ENCODE peak calls at places on chromosomes 16 and 17, in ten cellular contexts. One of them, this sample, is unnamed. For H3K9me3, the result is how much of the 10 kb centered on the place peaks cover.

GRCh38 chr17:21213491-21214014 is 408 bp downstream of the TMEM11 start:
- DNase-seq in body of pancreas: peak
- DNase-seq in naive thymus-derived CD4-positive, alpha-beta T cell: no peak
- DNase-seq in A549: no peak
- DNase-seq in sigmoid colon: peak
- DNase-seq in CD4-positive, alpha-beta memory T cell: no peak
- DNase-seq in IMR-90: no peak
- DNase-seq in tibial artery: no peak
- DNase-seq in CD8-positive, alpha-beta T cell: peak
- DNase-seq in aorta: peak
- DNase-seq in this sample: no peak

GRCh38 chr17:65742433-65743312 is 181.2 kb upstream of the AXIN2 start:
- DNase-seq in CD8-positive, alpha-beta T cell: no peak
- DNase-seq in CD4-positive, alpha-beta memory T cell: no peak
- DNase-seq in aorta: no peak
- DNase-seq in body of pancreas: no peak
- DNase-seq in IMR-90: peak
- DNase-seq in sigmoid colon: no peak
- DNase-seq in A549: peak
- DNase-seq in tibial artery: no peak
- DNase-seq in naive thymus-derived CD4-positive, alpha-beta T cell: peak
- DNase-seq in this sample: no peak

GRCh38 chr16:24967074-24967473 is 48.1 kb downstream of the ARHGAP17 start:
- DNase-seq in aorta: no peak
- DNase-seq in CD4-positive, alpha-beta memory T cell: no peak
- DNase-seq in naive thymus-derived CD4-positive, alpha-beta T cell: no peak
- DNase-seq in IMR-90: no peak
- DNase-seq in tibial artery: no peak
- DNase-seq in A549: no peak
- DNase-seq in sigmoid colon: no peak
- DNase-seq in body of pancreas: no peak
- DNase-seq in CD8-positive, alpha-beta T cell: no peak
- DNase-seq in this sample: no peak

GRCh38 chr16:24255446-24256352 is at the start of gene CACNG3:
- DNase-seq in naive thymus-derived CD4-positive, alpha-beta T cell: peak
- DNase-seq in aorta: peak
- DNase-seq in A549: peak
- DNase-seq in CD4-positive, alpha-beta memory T cell: peak
- DNase-seq in CD8-positive, alpha-beta T cell: peak
- DNase-seq in IMR-90: peak
- DNase-seq in sigmoid colon: no peak
- DNase-seq in body of pancreas: peak
- DNase-seq in tibial artery: no peak
- DNase-seq in this sample: peak

GRCh38 chr16:15650019-15650697 is at the start of gene NDE1:
- DNase-seq in CD8-positive, alpha-beta T cell: peak
- DNase-seq in aorta: peak
- DNase-seq in A549: peak
- DNase-seq in sigmoid colon: peak
- DNase-seq in body of pancreas: peak
- DNase-seq in CD4-positive, alpha-beta memory T cell: peak
- DNase-seq in naive thymus-derived CD4-positive, alpha-beta T cell: peak
- DNase-seq in IMR-90: peak
- DNase-seq in tibial artery: peak
- DNase-seq in this sample: peak

GRCh38 chr17:3893003-3893719 is at the start of gene CAMKK1:
- DNase-seq in tibial artery: peak
- DNase-seq in CD8-positive, alpha-beta T cell: peak
- DNase-seq in naive thymus-derived CD4-positive, alpha-beta T cell: peak
- DNase-seq in IMR-90: peak
- DNase-seq in aorta: peak
- DNase-seq in sigmoid colon: peak
- DNase-seq in CD4-positive, alpha-beta memory T cell: peak
- DNase-seq in A549: peak
- DNase-seq in body of pancreas: peak
- DNase-seq in this sample: peak

GRCh38 chr17:40168262-40168832 is 8.9 kb upstream of the RAPGEFL1 start:
- DNase-seq in A549: peak
- DNase-seq in body of pancreas: peak
- DNase-seq in CD8-positive, alpha-beta T cell: peak
- DNase-seq in naive thymus-derived CD4-positive, alpha-beta T cell: peak
- DNase-seq in IMR-90: peak
- DNase-seq in aorta: no peak
- DNase-seq in tibial artery: no peak
- DNase-seq in sigmoid colon: peak
- DNase-seq in CD4-positive, alpha-beta memory T cell: no peak
- DNase-seq in this sample: no peak

GRCh38 chr16:8380311-8380710 is 210.0 kb downstream of the TMEM114 start:
- DNase-seq in CD4-positive, alpha-beta memory T cell: no peak
- DNase-seq in A549: no peak
- DNase-seq in body of pancreas: no peak
- DNase-seq in IMR-90: no peak
- DNase-seq in CD8-positive, alpha-beta T cell: no peak
- DNase-seq in tibial artery: no peak
- DNase-seq in naive thymus-derived CD4-positive, alpha-beta T cell: no peak
- DNase-seq in sigmoid colon: no peak
- DNase-seq in aorta: no peak
- DNase-seq in this sample: no peak

GRCh38 chr16:50297301-50298074 is 31.1 kb downstream of the ADCY7 start:
- DNase-seq in body of pancreas: peak
- DNase-seq in sigmoid colon: peak
- DNase-seq in naive thymus-derived CD4-positive, alpha-beta T cell: no peak
- DNase-seq in CD8-positive, alpha-beta T cell: no peak
- DNase-seq in aorta: peak
- DNase-seq in IMR-90: no peak
- DNase-seq in tibial artery: peak
- DNase-seq in CD4-positive, alpha-beta memory T cell: no peak
- DNase-seq in A549: no peak
- DNase-seq in this sample: no peak

GRCh38 chr17:74998783-74999182 is 11.4 kb downstream of the CDR2L start:
- DNase-seq in sigmoid colon: no peak
- DNase-seq in CD4-positive, alpha-beta memory T cell: no peak
- DNase-seq in IMR-90: no peak
- DNase-seq in naive thymus-derived CD4-positive, alpha-beta T cell: no peak
- DNase-seq in A549: no peak
- DNase-seq in CD8-positive, alpha-beta T cell: no peak
- DNase-seq in body of pancreas: no peak
- DNase-seq in aorta: no peak
- DNase-seq in tibial artery: no peak
- DNase-seq in this sample: no peak

GRCh38 chr17:75601057-75601987 is 13.7 kb downstream of the MYO15B start:
- DNase-seq in A549: peak
- DNase-seq in CD4-positive, alpha-beta memory T cell: peak
- DNase-seq in tibial artery: peak
- DNase-seq in aorta: no peak
- DNase-seq in sigmoid colon: peak
- DNase-seq in body of pancreas: peak
- DNase-seq in naive thymus-derived CD4-positive, alpha-beta T cell: peak
- DNase-seq in IMR-90: peak
- DNase-seq in CD8-positive, alpha-beta T cell: peak
- DNase-seq in this sample: no peak

GRCh38 chr16:81526935-81527334 is 82.3 kb downstream of the CMIP start:
- DNase-seq in tibial artery: no peak
- DNase-seq in naive thymus-derived CD4-positive, alpha-beta T cell: no peak
- DNase-seq in IMR-90: peak
- DNase-seq in A549: peak
- DNase-seq in body of pancreas: no peak
- DNase-seq in sigmoid colon: no peak
- DNase-seq in CD4-positive, alpha-beta memory T cell: peak
- DNase-seq in aorta: peak
- DNase-seq in CD8-positive, alpha-beta T cell: peak
- DNase-seq in this sample: no peak

GRCh38 chr16:59686405-59686804 is 952.3 kb upstream of the GOT2 start:
- DNase-seq in sigmoid colon: no peak
- DNase-seq in body of pancreas: no peak
- DNase-seq in aorta: no peak
- DNase-seq in naive thymus-derived CD4-positive, alpha-beta T cell: no peak
- DNase-seq in CD4-positive, alpha-beta memory T cell: no peak
- DNase-seq in CD8-positive, alpha-beta T cell: no peak
- DNase-seq in A549: no peak
- DNase-seq in tibial artery: no peak
- DNase-seq in IMR-90: no peak
- DNase-seq in this sample: no peak

GRCh38 chr17:4986403-4986802 is 1.1 kb downstream of the CAMTA2 start:
- DNase-seq in body of pancreas: no peak
- DNase-seq in sigmoid colon: peak
- DNase-seq in CD4-positive, alpha-beta memory T cell: no peak
- DNase-seq in tibial artery: no peak
- DNase-seq in naive thymus-derived CD4-positive, alpha-beta T cell: no peak
- DNase-seq in A549: no peak
- DNase-seq in aorta: no peak
- DNase-seq in CD8-positive, alpha-beta T cell: no peak
- DNase-seq in IMR-90: no peak
- DNase-seq in this sample: no peak

GRCh38 chr17:4987767-4988083 is 250 bp upstream of the CAMTA2 start:
- DNase-seq in A549: no peak
- DNase-seq in body of pancreas: no peak
- DNase-seq in sigmoid colon: no peak
- DNase-seq in tibial artery: no peak
- DNase-seq in CD8-positive, alpha-beta T cell: no peak
- DNase-seq in aorta: no peak
- DNase-seq in naive thymus-derived CD4-positive, alpha-beta T cell: no peak
- DNase-seq in IMR-90: no peak
- DNase-seq in CD4-positive, alpha-beta memory T cell: peak
- DNase-seq in this sample: no peak

GRCh38 chr17:4994081-4994595 is 3.2 kb downstream of the INCA1 start:
- DNase-seq in sigmoid colon: no peak
- DNase-seq in tibial artery: no peak
- DNase-seq in CD8-positive, alpha-beta T cell: no peak
- DNase-seq in naive thymus-derived CD4-positive, alpha-beta T cell: no peak
- DNase-seq in aorta: no peak
- DNase-seq in IMR-90: no peak
- DNase-seq in body of pancreas: no peak
- DNase-seq in A549: no peak
- DNase-seq in CD4-positive, alpha-beta memory T cell: no peak
- DNase-seq in this sample: no peak

GRCh38 chr17:4986951-4987766 is at the start of gene CAMTA2:
- DNase-seq in A549: peak
- DNase-seq in sigmoid colon: peak
- DNase-seq in CD8-positive, alpha-beta T cell: peak
- DNase-seq in tibial artery: peak
- DNase-seq in body of pancreas: peak
- DNase-seq in IMR-90: peak
- DNase-seq in naive thymus-derived CD4-positive, alpha-beta T cell: peak
- DNase-seq in CD4-positive, alpha-beta memory T cell: peak
- DNase-seq in aorta: peak
- DNase-seq in this sample: no peak

GRCh38 chr17:4988168-4988567 is 693 bp upstream of the CAMTA2 start:
- DNase-seq in naive thymus-derived CD4-positive, alpha-beta T cell: no peak
- DNase-seq in aorta: peak
- DNase-seq in IMR-90: no peak
- DNase-seq in CD8-positive, alpha-beta T cell: no peak
- DNase-seq in A549: no peak
- DNase-seq in tibial artery: peak
- DNase-seq in body of pancreas: no peak
- DNase-seq in CD4-positive, alpha-beta memory T cell: no peak
- DNase-seq in sigmoid colon: no peak
- DNase-seq in this sample: no peak
- H3K27ac ChIP-seq in naive thymus-derived CD4-positive, alpha-beta T cell: peak
- H3K27ac ChIP-seq in aorta: peak
- H3K27ac ChIP-seq in IMR-90: peak
- H3K27ac ChIP-seq in CD8-positive, alpha-beta T cell: peak
- H3K27ac ChIP-seq in A549: peak
- H3K27ac ChIP-seq in tibial artery: peak
- H3K27ac ChIP-seq in body of pancreas: peak
- H3K27ac ChIP-seq in CD4-positive, alpha-beta memory T cell: peak
- H3K27ac ChIP-seq in sigmoid colon: peak
- H3K27ac ChIP-seq in this sample: no peak

GRCh38 chr17:11245792-11246191 is 4.8 kb downstream of the SHISA6 start:
- DNase-seq in IMR-90: no peak
- DNase-seq in CD8-positive, alpha-beta T cell: no peak
- DNase-seq in aorta: no peak
- DNase-seq in A549: no peak
- DNase-seq in tibial artery: no peak
- DNase-seq in body of pancreas: no peak
- DNase-seq in sigmoid colon: no peak
- DNase-seq in CD4-positive, alpha-beta memory T cell: no peak
- DNase-seq in naive thymus-derived CD4-positive, alpha-beta T cell: no peak
- DNase-seq in this sample: no peak
- H3K9me3 ChIP-seq in IMR-90: under half
- H3K9me3 ChIP-seq in CD8-positive, alpha-beta T cell: under half
- H3K9me3 ChIP-seq in aorta: under half
- H3K9me3 ChIP-seq in A549: under half
- H3K9me3 ChIP-seq in tibial artery: under half
- H3K9me3 ChIP-seq in body of pancreas: under half
- H3K9me3 ChIP-seq in sigmoid colon: under half
- H3K9me3 ChIP-seq in CD4-positive, alpha-beta memory T cell: under half
- H3K9me3 ChIP-seq in naive thymus-derived CD4-positive, alpha-beta T cell: under half
- H3K9me3 ChIP-seq in this sample: under half

GRCh38 chr17:80612997-80613731 is 68.5 kb downstream of the RPTOR start:
- DNase-seq in IMR-90: no peak
- DNase-seq in body of pancreas: no peak
- DNase-seq in naive thymus-derived CD4-positive, alpha-beta T cell: no peak
- DNase-seq in CD8-positive, alpha-beta T cell: no peak
- DNase-seq in sigmoid colon: no peak
- DNase-seq in A549: no peak
- DNase-seq in CD4-positive, alpha-beta memory T cell: no peak
- DNase-seq in tibial artery: no peak
- DNase-seq in aorta: no peak
- DNase-seq in this sample: no peak

GRCh38 chr17:80613732-80614071 is 69.1 kb downstream of the RPTOR start:
- DNase-seq in CD4-positive, alpha-beta memory T cell: no peak
- DNase-seq in A549: no peak
- DNase-seq in body of pancreas: no peak
- DNase-seq in IMR-90: no peak
- DNase-seq in sigmoid colon: no peak
- DNase-seq in tibial artery: no peak
- DNase-seq in aorta: no peak
- DNase-seq in CD8-positive, alpha-beta T cell: no peak
- DNase-seq in naive thymus-derived CD4-positive, alpha-beta T cell: no peak
- DNase-seq in this sample: no peak

GRCh38 chr17:80609757-80610156 is 65.1 kb downstream of the RPTOR start:
- DNase-seq in tibial artery: no peak
- DNase-seq in CD4-positive, alpha-beta memory T cell: no peak
- DNase-seq in naive thymus-derived CD4-positive, alpha-beta T cell: no peak
- DNase-seq in sigmoid colon: no peak
- DNase-seq in body of pancreas: no peak
- DNase-seq in IMR-90: no peak
- DNase-seq in aorta: no peak
- DNase-seq in A549: no peak
- DNase-seq in CD8-positive, alpha-beta T cell: no peak
- DNase-seq in this sample: no peak

GRCh38 chr17:80614320-80614719 is 69.7 kb downstream of the RPTOR start:
- DNase-seq in aorta: no peak
- DNase-seq in IMR-90: no peak
- DNase-seq in body of pancreas: no peak
- DNase-seq in A549: no peak
- DNase-seq in naive thymus-derived CD4-positive, alpha-beta T cell: peak
- DNase-seq in CD8-positive, alpha-beta T cell: no peak
- DNase-seq in CD4-positive, alpha-beta memory T cell: no peak
- DNase-seq in sigmoid colon: no peak
- DNase-seq in tibial artery: no peak
- DNase-seq in this sample: no peak

GRCh38 chr17:80611831-80612230 is 67.2 kb downstream of the RPTOR start:
- DNase-seq in sigmoid colon: no peak
- DNase-seq in aorta: no peak
- DNase-seq in naive thymus-derived CD4-positive, alpha-beta T cell: no peak
- DNase-seq in IMR-90: no peak
- DNase-seq in A549: no peak
- DNase-seq in body of pancreas: no peak
- DNase-seq in CD4-positive, alpha-beta memory T cell: no peak
- DNase-seq in tibial artery: no peak
- DNase-seq in CD8-positive, alpha-beta T cell: no peak
- DNase-seq in this sample: no peak
- H3K27ac ChIP-seq in sigmoid colon: no peak
- H3K27ac ChIP-seq in aorta: no peak
- H3K27ac ChIP-seq in naive thymus-derived CD4-positive, alpha-beta T cell: peak
- H3K27ac ChIP-seq in IMR-90: no peak
- H3K27ac ChIP-seq in A549: no peak
- H3K27ac ChIP-seq in body of pancreas: no peak
- H3K27ac ChIP-seq in CD4-positive, alpha-beta memory T cell: no peak
- H3K27ac ChIP-seq in tibial artery: no peak
- H3K27ac ChIP-seq in CD8-positive, alpha-beta T cell: no peak
- H3K27ac ChIP-seq in this sample: no peak

GRCh38 chr16:35411156-35411555 is 1951.7 kb downstream of the TP53TG3F start:
- DNase-seq in CD4-positive, alpha-beta memory T cell: no peak
- DNase-seq in IMR-90: no peak
- DNase-seq in A549: no peak
- DNase-seq in tibial artery: no peak
- DNase-seq in naive thymus-derived CD4-positive, alpha-beta T cell: no peak
- DNase-seq in aorta: no peak
- DNase-seq in CD8-positive, alpha-beta T cell: no peak
- DNase-seq in body of pancreas: no peak
- DNase-seq in sigmoid colon: no peak
- DNase-seq in this sample: no peak
- H3K9me3 ChIP-seq in CD4-positive, alpha-beta memory T cell: under half
- H3K9me3 ChIP-seq in IMR-90: under half
- H3K9me3 ChIP-seq in A549: under half
- H3K9me3 ChIP-seq in tibial artery: under half
- H3K9me3 ChIP-seq in naive thymus-derived CD4-positive, alpha-beta T cell: under half
- H3K9me3 ChIP-seq in aorta: under half
- H3K9me3 ChIP-seq in CD8-positive, alpha-beta T cell: under half
- H3K9me3 ChIP-seq in body of pancreas: under half
- H3K9me3 ChIP-seq in sigmoid colon: under half
- H3K9me3 ChIP-seq in this sample: under half

This sample was measured in iPS DF 6.9.